ENCODE peak calls at places on chromosomes 2 and 18, in seven cellular contexts. A, R, I, D, H, W and U are unnamed samples.

GRCh38 chr2:127035212-127035611 is 71.7 kb downstream of the BIN1 start:
- DNase-seq in D (no peak), R (peak), H (no peak), A (no peak), W (no peak), I (no peak), U (no peak)

GRCh38 chr2:197972017-197972416 is 167.6 kb downstream of the PLCL1 start:
- DNase-seq in R (no peak), A (no peak), W (no peak), D (no peak), H (no peak), I (no peak), U (no peak)

GRCh38 chr18:13623348-13623747 is 103.0 kb downstream of the FAM210A start:
- DNase-seq in A (no peak), D (no peak), H (no peak), W (no peak), I (no peak), R (no peak), U (no peak)

GRCh38 chr2:235669983-235670962 is 176.4 kb downstream of the AGAP1 start:
- DNase-seq in W (no peak), D (no peak), I (peak), R (peak), H (no peak), A (no peak), U (peak)

GRCh38 chr2:58535182-58535581 is 294.1 kb upstream of the FANCL start:
- DNase-seq in W (no peak), H (no peak), I (no peak), D (no peak), R (peak), A (no peak), U (no peak)

GRCh38 chr2:9693138-9693520 is 62.3 kb upstream of the YWHAQ start:
- DNase-seq in D (no peak), R (no peak), W (no peak), H (no peak), I (no peak), A (no peak), U (no peak)

GRCh38 chr2:12278217-12278755 is 438.4 kb upstream of the TRIB2 start:
- DNase-seq in A (no peak), I (no peak), D (no peak), H (no peak), R (no peak), W (no peak), U (no peak)

GRCh38 chr2:121377676-121378075 is 92.7 kb upstream of the TFCP2L1 start:
- DNase-seq in H (no peak), W (no peak), I (no peak), D (no peak), A (no peak), R (no peak), U (no peak)

GRCh38 chr2:230319211-230319862 is 7.7 kb upstream of the SP140L start:
- DNase-seq in A (no peak), H (no peak), I (no peak), R (no peak), W (peak), D (no peak), U (no peak)

GRCh38 chr2:109680523-109681297 is 66.5 kb downstream of the SOWAHC start:
- DNase-seq in R (no peak), D (no peak), H (no peak), W (no peak), A (no peak), I (peak), U (no peak)

GRCh38 chr2:148901142-148901541 is 26.1 kb downstream of the KIF5C start:
- DNase-seq in D (no peak), A (no peak), W (no peak), R (no peak), H (no peak), I (no peak), U (no peak)

GRCh38 chr2:205683179-205683978 is 1.1 kb downstream of the NRP2 start:
- DNase-seq in H (no peak), R (no peak), I (no peak), W (no peak), D (no peak), A (no peak), U (no peak)

GRCh38 chr18:34492652-34493051 is 217.4 kb upstream of the DTNA start:
- DNase-seq in I (no peak), R (peak), D (no peak), H (no peak), A (no peak), W (no peak), U (peak)

GRCh38 chr2:28627722-28628480 is 123.7 kb upstream of the PPP1CB start:
- DNase-seq in H (no peak), A (no peak), I (no peak), R (no peak), D (no peak), W (no peak), U (no peak)

GRCh38 chr2:113167115-113167932 is 6.4 kb upstream of the PSD4 start:
- DNase-seq in A (no peak), H (no peak), R (no peak), W (no peak), D (no peak), I (no peak), U (no peak)

GRCh38 chr2:238466242-238466598 is 39.5 kb downstream of the ASB1 start:
- DNase-seq in R (peak), H (no peak), A (no peak), I (no peak), W (no peak), D (no peak), U (no peak)

GRCh38 chr2:237964578-237965404 is 2.0 kb upstream of the UBE2F start:
- DNase-seq in A (no peak), I (no peak), R (no peak), H (no peak), W (no peak), D (no peak), U (no peak)

GRCh38 chr2:149767516-149767974 is 180.0 kb upstream of the MMADHC start:
- DNase-seq in A (no peak), I (peak), D (no peak), H (no peak), W (no peak), R (no peak), U (no peak)

GRCh38 chr2:192286093-192286701 is 91.5 kb upstream of the TMEFF2 start:
- DNase-seq in R (peak), W (no peak), A (peak), D (no peak), H (no peak), I (peak), U (peak)

GRCh38 chr2:172722481-172722880 is 13.2 kb upstream of the RAPGEF4 start:
- DNase-seq in R (no peak), A (no peak), I (no peak), D (no peak), W (no peak), H (no peak), U (no peak)

GRCh38 chr2:178448968-178449661 is 1.9 kb downstream of the PRKRA start:
- DNase-seq in I (no peak), A (no peak), H (no peak), R (no peak), W (no peak), D (no peak), U (no peak)
- H3K27ac ChIP-seq in I (no peak), A (no peak), H (no peak), R (no peak), W (peak), D (no peak), U (peak)

DNA sequence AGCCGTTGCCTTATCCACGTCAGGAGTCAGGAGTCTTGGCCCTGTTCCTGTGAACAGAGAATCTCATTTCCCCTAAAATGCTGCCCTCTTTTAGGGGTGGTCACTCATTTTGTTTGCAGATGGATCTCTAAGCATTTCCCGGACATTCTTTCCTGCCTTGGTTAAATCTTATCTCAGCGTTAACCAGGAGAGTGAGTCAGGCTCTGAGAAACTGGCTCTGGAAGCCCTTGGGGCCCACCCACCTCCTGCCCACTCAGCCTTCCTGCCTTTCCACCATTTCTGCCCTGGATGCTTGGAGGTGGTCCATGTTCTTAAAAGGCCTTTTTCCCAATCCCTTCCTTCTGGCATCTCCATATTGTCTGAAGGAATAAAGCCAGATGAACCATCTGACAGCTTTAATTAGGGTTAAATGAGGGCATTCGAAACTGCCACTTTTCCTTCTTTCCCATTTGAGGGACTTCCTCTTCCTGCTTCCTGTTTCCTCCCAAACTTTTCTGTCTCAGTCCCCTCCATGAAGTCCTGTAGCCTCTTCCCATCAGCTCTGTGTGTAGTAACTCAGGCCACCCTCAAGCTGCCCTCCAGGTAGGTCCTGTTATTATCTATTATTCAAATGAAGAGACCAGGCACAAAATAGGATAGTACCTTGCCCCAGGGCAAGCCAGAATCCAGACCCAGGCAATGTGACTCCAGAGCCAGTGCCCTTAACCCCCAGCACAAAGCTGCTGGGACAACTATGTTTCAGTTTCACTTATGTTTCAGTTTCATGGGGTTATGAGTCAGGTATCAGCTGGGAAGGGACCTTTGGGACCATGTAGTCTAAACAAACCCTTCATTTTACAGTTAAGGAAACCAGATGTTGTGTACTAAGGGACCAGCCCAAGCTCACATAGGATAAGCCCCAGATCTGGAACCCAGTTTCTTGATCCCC is 9.7 kb downstream of the HK2 start:
- DNase-seq in D (no peak), A (no peak), I (no peak), W (peak), R (no peak), H (no peak), U (no peak)
- TF ChIP-seq REST in D (no peak), A (no peak), I (no peak), W (no peak), R (no peak), H (no peak), U (no peak)

GRCh38 chr2:46076251-46076650 is 221.0 kb upstream of the EPAS1 start:
- DNase-seq in A (no peak), R (no peak), I (no peak), H (no peak), D (no peak), W (no peak), U (no peak)

GRCh38 chr2:46073540-46074018 is 223.6 kb upstream of the EPAS1 start:
- DNase-seq in W (no peak), H (no peak), D (peak), R (no peak), I (peak), A (peak), U (peak)

GRCh38 chr2:46077522-46078062 is 219.6 kb upstream of the EPAS1 start:
- DNase-seq in W (no peak), H (no peak), I (no peak), R (no peak), D (no peak), A (no peak), U (no peak)

GRCh38 chr2:46074501-46074900 is 222.7 kb upstream of the EPAS1 start:
- DNase-seq in I (no peak), W (no peak), H (no peak), R (no peak), D (no peak), A (no peak), U (no peak)

DNA sequence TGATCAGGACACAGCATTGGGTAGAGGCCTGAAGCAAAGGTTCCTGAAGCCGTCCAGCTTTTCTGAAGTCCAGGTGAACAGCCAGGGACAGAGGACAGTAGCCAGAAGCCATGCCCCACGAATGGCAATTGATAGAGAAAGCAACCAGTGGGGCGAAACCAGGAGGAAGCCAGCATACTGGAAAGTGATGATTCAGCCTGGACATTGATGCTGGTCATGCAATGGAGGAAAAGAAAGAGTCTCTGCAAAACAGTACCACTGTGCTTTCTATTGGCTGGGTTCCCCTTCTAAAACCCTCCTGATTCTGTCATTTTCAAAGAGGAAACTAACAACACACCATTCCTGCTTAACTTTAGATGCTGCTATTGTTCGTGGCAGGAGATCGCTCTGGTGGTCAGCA is 221.4 kb upstream of the EPAS1 start:
- DNase-seq in I (no peak), D (no peak), H (no peak), W (no peak), R (no peak), A (no peak), U (no peak)
- H3K27ac ChIP-seq in I (peak), D (no peak), H (no peak), W (no peak), R (no peak), A (no peak), U (peak)

DNA sequence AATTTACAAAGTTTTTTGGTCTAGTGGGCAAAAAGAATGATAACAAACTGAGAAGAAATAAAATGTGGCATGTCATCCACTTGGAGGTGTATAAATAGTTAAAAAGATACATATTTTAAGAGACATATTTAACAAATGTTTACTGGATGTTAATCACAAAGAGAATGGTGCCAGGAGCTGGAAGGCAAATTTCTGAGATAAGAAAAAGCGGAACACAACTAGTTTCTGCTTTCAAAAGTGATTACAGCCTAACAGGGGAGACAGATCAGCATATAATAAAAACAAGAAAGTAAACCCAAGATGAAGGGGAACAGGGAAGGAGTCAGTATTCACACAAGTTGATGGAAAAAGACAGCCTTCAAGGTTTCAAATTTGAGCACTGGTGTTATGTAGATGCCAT is 91.3 kb downstream of the OLA1 start:
- DNase-seq in H (no peak), W (no peak), R (no peak), A (no peak), D (no peak), I (no peak), U (no peak)
- TF ChIP-seq REST in H (no peak), W (no peak), R (no peak), A (no peak), D (no peak), I (no peak), U (no peak)